ENCODE peak calls at places on chromosome 4, in seven cellular contexts. G, N, R, D, V, F and M are unnamed samples.

GRCh38 chr4:1370321-1371124 is 23.5 kb downstream of the UVSSA start:
- DNase-seq in G (no peak), N (no peak), R (no peak), D (no peak), V (no peak), F (no peak), M (no peak)

GRCh38 chr4:145501051-145501660 is 19.5 kb downstream of the SMAD1 start:
- DNase-seq in G (no peak), N (no peak), R (no peak), D (no peak), V (peak), F (no peak), M (no peak)

GRCh38 chr4:171983935-171984805 is 171.0 kb downstream of the GALNTL6 start:
- DNase-seq in G (no peak), N (no peak), R (no peak), D (no peak), V (no peak), F (no peak), M (no peak)

GRCh38 chr4:96352051-96352517 is 512.2 kb downstream of the PDHA2 start:
- DNase-seq in G (peak), N (no peak), R (no peak), D (peak), V (peak), F (no peak), M (peak)

GRCh38 chr4:165131247-165131832 is 18.7 kb upstream of the TMEM192 start:
- DNase-seq in G (peak), N (peak), R (peak), D (peak), V (peak), F (peak), M (peak)

GRCh38 chr4:7526491-7526890 is 91.8 kb upstream of the PSAPL1 start:
- DNase-seq in G (no peak), N (no peak), R (no peak), D (no peak), V (no peak), F (no peak), M (no peak)

GRCh38 chr4:34850426-34850825 is 1393.9 kb downstream of the ARAP2 start:
- DNase-seq in G (no peak), N (no peak), R (no peak), D (no peak), V (no peak), F (no peak), M (no peak)

GRCh38 chr4:25844957-25845712 is 17.7 kb downstream of the SEL1L3 start:
- DNase-seq in G (no peak), N (no peak), R (no peak), D (no peak), V (no peak), F (no peak), M (no peak)

GRCh38 chr4:85125688-85126087 is 159.2 kb upstream of the WDFY3 start:
- DNase-seq in G (no peak), N (no peak), R (no peak), D (no peak), V (no peak), F (no peak), M (no peak)

GRCh38 chr4:5619913-5620625 is 88.3 kb downstream of the EVC2 start:
- DNase-seq in G (no peak), N (no peak), R (no peak), D (no peak), V (no peak), F (no peak), M (no peak)

GRCh38 chr4:141899103-141899502 is 262.7 kb downstream of the IL15 start:
- DNase-seq in G (no peak), N (no peak), R (no peak), D (no peak), V (no peak), F (no peak), M (no peak)

GRCh38 chr4:72076562-72076961 is 44.8 kb downstream of the NPFFR2 start:
- DNase-seq in G (no peak), N (no peak), R (no peak), D (no peak), V (no peak), F (no peak), M (no peak)

GRCh38 chr4:117957570-117957969 is 76.7 kb upstream of the NDST3 start:
- DNase-seq in G (no peak), N (no peak), R (no peak), D (no peak), V (no peak), F (no peak), M (no peak)

GRCh38 chr4:5974321-5974720 is 43.9 kb downstream of the C4orf50 start:
- DNase-seq in G (no peak), N (no peak), R (no peak), D (no peak), V (no peak), F (no peak), M (no peak)

GRCh38 chr4:76658231-76659102 is 223.4 kb downstream of the SHROOM3 start:
- DNase-seq in G (no peak), N (no peak), R (no peak), D (peak), V (peak), F (no peak), M (no peak)

GRCh38 chr4:8295471-8295870 is 25.9 kb downstream of the HTRA3 start:
- DNase-seq in G (no peak), N (no peak), R (no peak), D (no peak), V (no peak), F (no peak), M (no peak)

GRCh38 chr4:47122592-47123291 is 91.4 kb downstream of the GABRB1 start:
- DNase-seq in G (peak), N (peak), R (peak), D (peak), V (peak), F (peak), M (peak)

GRCh38 chr4:26300314-26301307 is 20.2 kb upstream of the RBPJ start:
- DNase-seq in G (no peak), N (no peak), R (no peak), D (no peak), V (no peak), F (no peak), M (no peak)

GRCh38 chr4:188400456-188400855 is 261.2 kb downstream of the TRIML1 start:
- DNase-seq in G (no peak), N (no peak), R (no peak), D (no peak), V (no peak), F (no peak), M (no peak)

GRCh38 chr4:32022071-32022470 is 1301.9 kb downstream of the PCDH7 start:
- DNase-seq in G (no peak), N (no peak), R (no peak), D (no peak), V (no peak), F (no peak), M (no peak)

GRCh38 chr4:3371038-3371437 is 70.7 kb upstream of the HGFAC start:
- DNase-seq in G (no peak), N (no peak), R (no peak), D (no peak), V (peak), F (no peak), M (no peak)

GRCh38 chr4:71382569-71383560 is 44.0 kb downstream of the SLC4A4 start:
- DNase-seq in G (no peak), N (no peak), R (no peak), D (no peak), V (no peak), F (no peak), M (no peak)

GRCh38 chr4:113169368-113169767 is 119.9 kb downstream of the ANK2 start:
- DNase-seq in G (no peak), N (no peak), R (no peak), D (no peak), V (no peak), F (no peak), M (no peak)